ENCODE peak calls at places on chromosomes 6 and 20, in six cellular contexts. A, N, W, Y, D and V are unnamed samples.

GRCh38 chr6:135280375-135281136 is 99.4 kb downstream of the MYB start:
- DNase-seq in A (no peak), N (peak), W (no peak), Y (no peak), D (peak), V (peak)

GRCh38 chr20:46099491-46100287 is 9.9 kb upstream of the NCOA5 start:
- DNase-seq in A (no peak), N (no peak), W (no peak), Y (no peak), D (no peak), V (peak)

GRCh38 chr6:55898342-55898741 is 23.0 kb upstream of the BMP5 start:
- DNase-seq in A (no peak), N (no peak), W (no peak), Y (no peak), D (no peak), V (no peak)

GRCh38 chr20:32966881-32967781 is 37.1 kb downstream of the SUN5 start:
- DNase-seq in A (no peak), N (no peak), W (peak), Y (no peak), D (no peak), V (no peak)

GRCh38 chr6:92354270-92354831 is 1065.0 kb downstream of the EPHA7 start:
- DNase-seq in A (no peak), N (no peak), W (no peak), Y (no peak), D (no peak), V (no peak)

GRCh38 chr20:53769041-53769440 is 175.4 kb upstream of the ZNF217 start:
- DNase-seq in A (no peak), N (no peak), W (no peak), Y (no peak), D (no peak), V (no peak)

GRCh38 chr20:44533928-44534327 is 12.1 kb upstream of the SERINC3 start:
- DNase-seq in A (no peak), N (no peak), W (no peak), Y (no peak), D (no peak), V (no peak)

GRCh38 chr6:20840675-20841074 is 306.4 kb downstream of the CDKAL1 start:
- DNase-seq in A (no peak), N (no peak), W (no peak), Y (no peak), D (no peak), V (no peak)

GRCh38 chr6:83431545-83432165 is 804 bp upstream of the ME1 start:
- DNase-seq in A (no peak), N (no peak), W (no peak), Y (no peak), D (no peak), V (no peak)

GRCh38 chr20:57414867-57415592 is 23.8 kb downstream of the RBM38 start:
- DNase-seq in A (no peak), N (no peak), W (no peak), Y (no peak), D (peak), V (no peak)

GRCh38 chr6:166408936-166409755 is 26.4 kb upstream of the MPC1 start:
- DNase-seq in A (no peak), N (no peak), W (no peak), Y (no peak), D (no peak), V (no peak)

GRCh38 chr6:42778072-42778471 is 3.8 kb upstream of the BICRAL start:
- DNase-seq in A (no peak), N (no peak), W (no peak), Y (no peak), D (no peak), V (no peak)

GRCh38 chr20:53032021-53033001 is 60.2 kb downstream of the TSHZ2 start:
- DNase-seq in A (no peak), N (no peak), W (no peak), Y (no peak), D (no peak), V (no peak)

GRCh38 chr6:158016571-158017383 is 35.1 kb downstream of the SYNJ2 start:
- DNase-seq in A (no peak), N (no peak), W (no peak), Y (no peak), D (no peak), V (peak)

GRCh38 chr20:7772376-7772775 is 167.9 kb downstream of the HAO1 start:
- DNase-seq in A (no peak), N (peak), W (no peak), Y (peak), D (peak), V (no peak)

GRCh38 chr6:80535914-80536565 is 429.6 kb downstream of the BCKDHB start:
- DNase-seq in A (no peak), N (no peak), W (no peak), Y (no peak), D (peak), V (no peak)

GRCh38 chr6:46925563-46926253 is 4.0 kb upstream of the ADGRF5 start:
- DNase-seq in A (no peak), N (no peak), W (no peak), Y (no peak), D (no peak), V (no peak)

GRCh38 chr6:164022632-164023031 is 608.1 kb downstream of the QKI start:
- DNase-seq in A (no peak), N (no peak), W (no peak), Y (no peak), D (no peak), V (no peak)

GRCh38 chr6:143336446-143337152 is 113.9 kb downstream of the ADAT2 start:
- DNase-seq in A (no peak), N (no peak), W (no peak), Y (no peak), D (no peak), V (no peak)

GRCh38 chr6:145660676-145661075 is 74.6 kb downstream of the EPM2A start:
- DNase-seq in A (no peak), N (no peak), W (no peak), Y (no peak), D (no peak), V (no peak)

GRCh38 chr20:53899351-53900167 is 170.8 kb downstream of the BCAS1 start:
- DNase-seq in A (no peak), N (peak), W (peak), Y (peak), D (peak), V (peak)

GRCh38 chr6:82083646-82084045 is 163.9 kb downstream of the IBTK start:
- DNase-seq in A (no peak), N (no peak), W (no peak), Y (no peak), D (no peak), V (no peak)

GRCh38 chr20:63138855-63139341 is 77.0 kb downstream of the YTHDF1 start:
- DNase-seq in A (no peak), N (no peak), W (no peak), Y (no peak), D (no peak), V (no peak)

GRCh38 chr20:52105045-52105572 is 86.5 kb downstream of the ZFP64 start:
- DNase-seq in A (no peak), N (no peak), W (no peak), Y (peak), D (peak), V (peak)

GRCh38 chr20:34337544-34337943 is 25.5 kb upstream of the ITCH start:
- DNase-seq in A (no peak), N (no peak), W (no peak), Y (no peak), D (peak), V (no peak)

GRCh38 chr6:45741437-45742166 is 274.1 kb downstream of the CLIC5 start:
- DNase-seq in A (no peak), N (no peak), W (no peak), Y (no peak), D (no peak), V (peak)

GRCh38 chr20:32359633-32360332 is 1.7 kb downstream of the ASXL1 start:
- DNase-seq in A (no peak), N (peak), W (peak), Y (no peak), D (peak), V (no peak)

GRCh38 chr6:36301085-36301658 is 31.3 kb downstream of the PNPLA1 start:
- DNase-seq in A (no peak), N (no peak), W (no peak), Y (no peak), D (no peak), V (no peak)

GRCh38 chr6:82178084-82178758 is 69.3 kb downstream of the IBTK start:
- DNase-seq in A (no peak), N (peak), W (no peak), Y (no peak), D (peak), V (peak)

GRCh38 chr6:145199961-145200360 is 535.4 kb downstream of the EPM2A start:
- DNase-seq in A (no peak), N (no peak), W (no peak), Y (no peak), D (no peak), V (no peak)

GRCh38 chr6:157887892-157888291 is 64.8 kb downstream of the SNX9 start:
- DNase-seq in A (no peak), N (no peak), W (no peak), Y (no peak), D (no peak), V (no peak)

GRCh38 chr6:1761472-1761871 is 151.8 kb downstream of the FOXC1 start:
- DNase-seq in A (no peak), N (no peak), W (no peak), Y (peak), D (no peak), V (no peak)

GRCh38 chr6:5626727-5627426 is 365.6 kb downstream of the FARS2 start:
- DNase-seq in A (no peak), N (no peak), W (peak), Y (no peak), D (no peak), V (no peak)

GRCh38 chr6:118913161-118913560 is 19.2 kb downstream of the ASF1A start:
- DNase-seq in A (no peak), N (no peak), W (no peak), Y (no peak), D (peak), V (no peak)

GRCh38 chr6:118288355-118289124 is 259.6 kb upstream of the PLN start:
- DNase-seq in A (no peak), N (no peak), W (no peak), Y (no peak), D (no peak), V (no peak)

GRCh38 chr20:39660251-39660650 is 698.1 kb downstream of the DHX35 start:
- DNase-seq in A (no peak), N (no peak), W (no peak), Y (no peak), D (no peak), V (no peak)

GRCh38 chr6:12381587-12381986 is 91.4 kb downstream of the EDN1 start:
- DNase-seq in A (no peak), N (no peak), W (no peak), Y (no peak), D (no peak), V (no peak)

GRCh38 chr6:133502451-133503259 is 261.5 kb downstream of the EYA4 start:
- DNase-seq in A (no peak), N (no peak), W (no peak), Y (no peak), D (no peak), V (no peak)